ENCODE peak calls at places on chromosomes 3 and 15, in four cellular contexts. One of them, this sample, is unnamed.

GRCh38 chr3:139318826-139319225 is 25.0 kb upstream of the MRPS22 start:
- DNase-seq in PC-3: no peak
- DNase-seq in CD4-positive, alpha-beta T cell: no peak
- DNase-seq in mucosa of descending colon: no peak
- DNase-seq in this sample: no peak

GRCh38 chr15:71120428-71120944 is 5.2 kb downstream of the THSD4 start:
- DNase-seq in mucosa of descending colon: no peak
- DNase-seq in CD4-positive, alpha-beta T cell: no peak
- DNase-seq in PC-3: no peak
- DNase-seq in this sample: no peak

GRCh38 chr15:62998262-62998909 is 44.2 kb upstream of the TPM1 start:
- DNase-seq in CD4-positive, alpha-beta T cell: no peak
- DNase-seq in PC-3: no peak
- DNase-seq in mucosa of descending colon: peak; percentile 38
- DNase-seq in this sample: no peak

GRCh38 chr15:98649996-98650870 is 1.9 kb downstream of the IGF1R start:
- DNase-seq in CD4-positive, alpha-beta T cell: peak; percentile 39
- DNase-seq in PC-3: peak; percentile 18
- DNase-seq in mucosa of descending colon: peak; percentile 48
- DNase-seq in this sample: peak; percentile 65

GRCh38 chr3:141122455-141123030 is 71.4 kb downstream of the SPSB4 start:
- DNase-seq in PC-3: no peak
- DNase-seq in mucosa of descending colon: no peak
- DNase-seq in CD4-positive, alpha-beta T cell: no peak
- DNase-seq in this sample: no peak

GRCh38 chr3:61685755-61686154 is 124.4 kb downstream of the PTPRG start:
- DNase-seq in PC-3: no peak
- DNase-seq in CD4-positive, alpha-beta T cell: no peak
- DNase-seq in mucosa of descending colon: peak; percentile 40
- DNase-seq in this sample: no peak

GRCh38 chr3:29677421-29677820 is 396.6 kb downstream of the RBMS3 start:
- DNase-seq in PC-3: no peak
- DNase-seq in CD4-positive, alpha-beta T cell: no peak
- DNase-seq in mucosa of descending colon: no peak
- DNase-seq in this sample: no peak

GRCh38 chr3:122245513-122246174 is 62.2 kb downstream of the CASR start:
- DNase-seq in mucosa of descending colon: no peak
- DNase-seq in PC-3: peak; percentile 27
- DNase-seq in CD4-positive, alpha-beta T cell: no peak
- DNase-seq in this sample: no peak

GRCh38 chr3:60743631-60744164 is 507.6 kb downstream of the FHIT start:
- DNase-seq in mucosa of descending colon: no peak
- DNase-seq in PC-3: no peak
- DNase-seq in CD4-positive, alpha-beta T cell: no peak
- DNase-seq in this sample: peak; percentile 7

GRCh38 chr15:47496343-47497185 is 220.7 kb upstream of the SEMA6D start:
- DNase-seq in mucosa of descending colon: no peak
- DNase-seq in PC-3: no peak
- DNase-seq in CD4-positive, alpha-beta T cell: no peak
- DNase-seq in this sample: no peak

GRCh38 chr15:47504624-47505256 is 212.6 kb upstream of the SEMA6D start:
- DNase-seq in PC-3: no peak
- DNase-seq in mucosa of descending colon: peak; percentile 3
- DNase-seq in CD4-positive, alpha-beta T cell: no peak
- DNase-seq in this sample: no peak

GRCh38 chr15:47505712-47506542 is 211.4 kb upstream of the SEMA6D start:
- DNase-seq in mucosa of descending colon: no peak
- DNase-seq in CD4-positive, alpha-beta T cell: no peak
- DNase-seq in PC-3: no peak
- DNase-seq in this sample: no peak

GRCh38 chr15:47503884-47504283 is 213.4 kb upstream of the SEMA6D start:
- DNase-seq in PC-3: no peak
- DNase-seq in CD4-positive, alpha-beta T cell: no peak
- DNase-seq in mucosa of descending colon: no peak
- DNase-seq in this sample: no peak

DNA sequence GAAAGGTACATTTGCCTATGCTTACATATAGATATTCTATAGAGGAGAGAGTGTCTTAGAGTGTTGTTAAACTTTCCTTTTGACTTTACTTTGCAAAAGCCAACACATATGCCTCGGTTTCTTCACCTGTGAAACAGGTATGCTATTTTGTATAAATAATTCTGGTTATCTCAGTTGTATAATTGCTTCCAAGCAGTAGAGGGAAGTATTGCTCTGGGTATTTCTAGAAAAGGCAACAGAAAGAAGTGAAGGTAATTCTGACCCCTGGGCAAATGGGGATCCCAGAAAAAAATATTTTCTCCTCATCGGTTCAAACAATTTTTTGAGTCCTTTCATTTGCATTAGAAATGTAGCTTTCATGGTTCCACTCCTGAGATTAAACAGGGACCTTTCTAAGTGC is 216.5 kb upstream of the SEMA6D start:
- DNase-seq in CD4-positive, alpha-beta T cell: no peak
- DNase-seq in mucosa of descending colon: no peak
- DNase-seq in PC-3: no peak
- DNase-seq in this sample: no peak
- TF ChIP-seq CTCF in CD4-positive, alpha-beta T cell: no peak
- TF ChIP-seq CTCF in mucosa of descending colon: no peak
- TF ChIP-seq CTCF in PC-3: peak; percentile 47
- TF ChIP-seq CTCF in this sample: no peak

GRCh38 chr3:179807588-179807987 is 154.7 kb downstream of the USP13 start:
- DNase-seq in mucosa of descending colon: no peak
- DNase-seq in PC-3: no peak
- DNase-seq in CD4-positive, alpha-beta T cell: no peak
- DNase-seq in this sample: no peak
- TF ChIP-seq CTCF in mucosa of descending colon: no peak
- TF ChIP-seq CTCF in PC-3: no peak
- TF ChIP-seq CTCF in CD4-positive, alpha-beta T cell: no peak
- TF ChIP-seq CTCF in this sample: no peak

DNA sequence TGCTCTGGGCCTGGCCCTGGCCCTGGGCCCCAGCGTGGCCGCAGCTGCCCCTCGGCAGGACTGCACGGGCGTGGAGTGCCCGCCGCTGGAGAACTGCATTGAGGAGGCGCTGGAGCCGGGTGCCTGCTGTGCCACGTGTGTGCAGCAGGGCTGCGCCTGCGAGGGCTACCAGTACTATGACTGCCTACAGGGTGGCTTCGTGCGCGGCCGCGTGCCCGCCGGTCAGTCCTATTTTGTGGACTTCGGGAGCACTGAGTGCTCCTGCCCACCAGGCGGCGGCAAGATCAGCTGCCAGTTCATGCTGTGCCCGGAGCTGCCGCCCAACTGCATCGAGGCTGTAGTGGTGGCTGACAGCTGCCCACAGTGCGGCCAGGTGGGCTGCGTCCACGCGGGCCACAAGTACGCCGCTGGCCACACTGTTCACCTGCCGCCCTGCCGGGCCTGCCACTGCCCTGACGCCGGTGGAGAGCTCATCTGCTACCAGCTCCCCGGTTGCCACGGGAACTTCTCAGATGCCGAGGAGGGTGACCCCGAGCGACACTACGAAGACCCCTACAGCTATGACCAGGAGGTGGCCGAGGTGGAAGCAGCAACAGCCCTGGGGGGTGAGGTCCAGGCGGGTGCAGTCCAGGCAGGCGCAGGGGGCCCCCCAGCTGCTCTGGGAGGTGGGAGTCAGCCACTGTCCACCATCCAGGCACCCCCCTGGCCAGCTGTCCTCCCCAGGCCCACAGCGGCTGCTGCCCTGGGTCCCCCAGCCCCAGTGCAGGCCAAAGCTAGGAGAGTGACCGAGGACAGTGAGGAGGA is 21.7 kb downstream of the FBLN2 start:
- DNase-seq in mucosa of descending colon: no peak
- DNase-seq in PC-3: no peak
- DNase-seq in CD4-positive, alpha-beta T cell: no peak
- DNase-seq in this sample: no peak
- TF ChIP-seq CTCF in mucosa of descending colon: no peak
- TF ChIP-seq CTCF in PC-3: peak; percentile 16
- TF ChIP-seq CTCF in CD4-positive, alpha-beta T cell: no peak
- TF ChIP-seq CTCF in this sample: no peak

GRCh38 chr3:21936207-21936606 is 185.2 kb upstream of the ZNF385D start:
- DNase-seq in CD4-positive, alpha-beta T cell: no peak
- DNase-seq in mucosa of descending colon: no peak
- DNase-seq in PC-3: no peak
- DNase-seq in this sample: no peak
- TF ChIP-seq CTCF in CD4-positive, alpha-beta T cell: no peak
- TF ChIP-seq CTCF in mucosa of descending colon: no peak
- TF ChIP-seq CTCF in PC-3: no peak
- TF ChIP-seq CTCF in this sample: no peak

DNA sequence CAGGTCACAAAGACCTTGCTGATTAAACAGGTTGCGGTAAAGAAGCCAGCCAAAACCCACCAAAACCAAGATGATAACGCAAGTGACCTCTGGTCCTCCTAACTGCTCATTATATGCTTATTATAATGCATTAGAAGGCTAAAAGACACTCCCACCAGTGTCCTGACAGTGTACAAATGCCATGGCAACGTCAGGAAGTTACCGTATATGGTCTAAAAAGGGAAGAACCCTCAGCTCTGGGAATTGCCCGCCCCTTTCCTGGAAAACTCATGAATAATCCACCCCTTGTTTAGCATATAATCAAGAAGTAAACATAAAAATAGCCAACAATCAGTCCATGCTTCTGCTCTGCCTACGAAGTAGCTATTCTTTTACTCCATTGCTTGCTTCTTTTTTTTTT is 108.1 kb downstream of the MAGI1 start:
- DNase-seq in CD4-positive, alpha-beta T cell: no peak
- DNase-seq in mucosa of descending colon: no peak
- DNase-seq in PC-3: no peak
- DNase-seq in this sample: no peak
- TF ChIP-seq CTCF in CD4-positive, alpha-beta T cell: no peak
- TF ChIP-seq CTCF in mucosa of descending colon: no peak
- TF ChIP-seq CTCF in PC-3: no peak
- TF ChIP-seq CTCF in this sample: no peak

DNA sequence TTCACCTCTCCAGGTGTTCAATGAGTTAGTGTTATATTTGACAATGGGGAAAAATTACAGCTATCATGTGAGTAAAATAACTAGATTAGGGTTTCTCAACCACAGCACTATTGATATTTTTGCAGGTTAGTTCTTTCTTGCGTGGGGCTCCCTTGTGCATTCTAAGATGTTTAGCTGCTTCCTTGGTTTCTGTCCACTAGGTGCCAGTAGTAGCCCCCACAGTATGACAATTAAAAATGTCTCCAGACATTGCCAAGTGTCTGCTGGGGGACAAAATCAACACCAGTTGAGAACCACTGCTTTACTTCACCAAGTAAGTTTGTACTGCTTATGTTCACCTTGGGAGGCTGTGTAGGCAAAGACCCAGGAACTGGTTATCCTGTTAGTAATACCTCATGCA is 618.7 kb downstream of the EDEM1 start:
- DNase-seq in CD4-positive, alpha-beta T cell: no peak
- DNase-seq in mucosa of descending colon: peak; percentile 4
- DNase-seq in PC-3: peak; percentile 50
- DNase-seq in this sample: peak; percentile 15
- TF ChIP-seq CTCF in CD4-positive, alpha-beta T cell: no peak
- TF ChIP-seq CTCF in mucosa of descending colon: no peak
- TF ChIP-seq CTCF in PC-3: peak; percentile 63
- TF ChIP-seq CTCF in this sample: peak; percentile 63

GRCh38 chr3:137062250-137062649 is 104.5 kb downstream of the IL20RB start:
- DNase-seq in PC-3: no peak
- DNase-seq in CD4-positive, alpha-beta T cell: no peak
- DNase-seq in mucosa of descending colon: no peak
- DNase-seq in this sample: no peak
- TF ChIP-seq CTCF in PC-3: no peak
- TF ChIP-seq CTCF in CD4-positive, alpha-beta T cell: no peak
- TF ChIP-seq CTCF in mucosa of descending colon: no peak
- TF ChIP-seq CTCF in this sample: no peak